ENCODE peak calls at places on chromosome 21, in five cellular contexts. I is neuronal stem cell, K is IMR-90, F is mesendoderm, E is H9. X is an unnamed sample.

GRCh38 chr21:37751268-37751975 is 164.8 kb downstream of the KCNJ6 start:
- DNase-seq in I (no peak), K (peak; percentile 33), F (peak; percentile 42), E (no peak), X (peak; percentile 48)

GRCh38 chr21:39971961-39972360 is 104.7 kb downstream of the PCP4 start:
- DNase-seq in I (no peak), K (no peak), F (no peak), E (no peak), X (no peak)

GRCh38 chr21:46667735-46668380 is 32.4 kb downstream of the PRMT2 start:
- DNase-seq in I (peak; percentile 35), K (peak; percentile 17), F (peak; percentile 75), E (peak; percentile 74), X (peak; percentile 62)

GRCh38 chr21:46137908-46138307 is 17.5 kb downstream of the FTCD start:
- DNase-seq in I (no peak), K (no peak), F (no peak), E (no peak), X (no peak)

GRCh38 chr21:45069085-45069484 is 5.3 kb upstream of the ADARB1 start:
- DNase-seq in I (no peak), K (no peak), F (no peak), E (no peak), X (no peak)

GRCh38 chr21:14876464-14876863 is 188.3 kb downstream of the NRIP1 start:
- DNase-seq in I (no peak), K (no peak), F (no peak), E (no peak), X (no peak)

GRCh38 chr21:15275615-15276228 is 210.9 kb upstream of the NRIP1 start:
- DNase-seq in I (no peak), K (no peak), F (no peak), E (no peak), X (no peak)

GRCh38 chr21:27787046-27787445 is 820.2 kb upstream of the ADAMTS5 start:
- DNase-seq in I (no peak), K (peak; percentile 19), F (no peak), E (no peak), X (no peak)

GRCh38 chr21:15355066-15355465 is 290.3 kb upstream of the NRIP1 start:
- DNase-seq in I (no peak), K (no peak), F (no peak), E (no peak), X (no peak)

GRCh38 chr21:36209626-36210171 is 53.1 kb downstream of the DOP1B start:
- DNase-seq in I (peak; percentile 32), K (peak; percentile 82), F (peak; percentile 90), E (peak; percentile 78), X (peak; percentile 34)
- H3K18ac ChIP-seq in I (no peak overlapping the region), K (peak overlapping the region; percentile 66), F (no peak overlapping the region), E (no peak overlapping the region), X (no peak overlapping the region)

DNA sequence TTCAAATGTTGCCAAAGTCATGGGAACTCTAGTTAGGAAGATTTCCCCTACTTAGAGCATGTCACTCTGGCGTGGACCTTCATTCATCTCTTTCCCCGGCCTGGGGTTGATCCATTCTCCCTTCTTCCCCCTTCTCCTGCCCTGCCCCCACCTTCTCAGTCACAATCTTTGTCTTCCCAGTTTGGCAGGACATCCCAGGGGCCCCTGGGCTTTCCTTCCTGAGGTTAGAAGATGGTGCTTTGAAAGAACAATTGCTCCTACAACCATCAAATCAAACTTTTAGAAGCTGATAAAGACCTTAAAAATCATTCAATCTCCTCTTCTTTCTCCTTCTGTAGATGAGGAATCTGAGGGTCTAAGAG is 177.4 kb downstream of the CLIC6 start:
- DNase-seq in I (no peak), K (no peak), F (no peak), E (no peak), X (no peak)
- H3K18ac ChIP-seq in I (no peak overlapping the region), K (peak overlapping the region; percentile 35), F (peak overlapping the region; percentile 71), E (no peak overlapping the region), X (peak overlapping the region; percentile 24)

GRCh38 chr21:31875424-31876097 is 2.7 kb downstream of the HUNK start:
- DNase-seq in I (no peak), K (peak; percentile 52), F (no peak), E (no peak), X (no peak)
- H3K18ac ChIP-seq in I (no peak overlapping the region), K (no peak overlapping the region), F (no peak overlapping the region), E (no peak overlapping the region), X (no peak overlapping the region)

GRCh38 chr21:43728467-43729390 is 9.8 kb downstream of the PDXK start:
- DNase-seq in I (peak; percentile 71), K (peak; percentile 98), F (peak; percentile 95), E (peak; percentile 87), X (peak; percentile 99)
- H3K18ac ChIP-seq in I (peak overlapping the region; percentile 91), K (peak overlapping the region; percentile 76), F (peak overlapping the region; percentile 77), E (peak overlapping the region; percentile 62), X (peak overlapping the region; percentile 85)

DNA sequence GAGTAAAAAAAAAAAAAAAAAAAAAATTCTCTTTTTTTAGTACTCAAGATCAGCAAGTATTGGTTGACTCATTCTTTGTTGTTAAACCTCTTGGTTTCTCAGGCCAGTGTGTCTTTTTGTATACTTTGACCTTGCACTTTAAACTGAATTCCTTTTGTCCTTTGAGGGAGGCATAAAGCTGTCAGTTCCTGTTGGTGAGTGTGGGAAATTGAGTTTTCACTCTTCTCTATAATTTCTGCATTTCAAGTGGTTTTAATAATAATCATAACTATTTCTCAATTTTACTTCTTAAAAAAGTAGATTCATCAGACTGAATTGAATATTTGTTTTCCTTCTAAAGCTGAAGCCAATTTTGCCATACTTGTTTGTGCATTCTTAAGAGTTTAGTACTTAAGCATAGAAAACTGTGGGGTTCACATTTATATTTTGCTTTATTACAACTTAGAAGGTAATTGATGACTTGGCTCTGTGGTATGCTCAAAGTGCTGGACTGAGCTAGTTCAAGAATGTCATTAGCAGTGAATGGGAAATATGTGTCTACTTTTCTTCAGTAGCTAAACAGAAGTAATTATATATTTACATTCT is 43.4 kb downstream of the ITSN1 start:
- DNase-seq in I (no peak), K (peak; percentile 66), F (peak; percentile 52), E (no peak), X (peak; percentile 67)
- H3K18ac ChIP-seq in I (no peak overlapping the region), K (peak overlapping the region; percentile 50), F (no peak overlapping the region), E (no peak overlapping the region), X (no peak overlapping the region)

DNA sequence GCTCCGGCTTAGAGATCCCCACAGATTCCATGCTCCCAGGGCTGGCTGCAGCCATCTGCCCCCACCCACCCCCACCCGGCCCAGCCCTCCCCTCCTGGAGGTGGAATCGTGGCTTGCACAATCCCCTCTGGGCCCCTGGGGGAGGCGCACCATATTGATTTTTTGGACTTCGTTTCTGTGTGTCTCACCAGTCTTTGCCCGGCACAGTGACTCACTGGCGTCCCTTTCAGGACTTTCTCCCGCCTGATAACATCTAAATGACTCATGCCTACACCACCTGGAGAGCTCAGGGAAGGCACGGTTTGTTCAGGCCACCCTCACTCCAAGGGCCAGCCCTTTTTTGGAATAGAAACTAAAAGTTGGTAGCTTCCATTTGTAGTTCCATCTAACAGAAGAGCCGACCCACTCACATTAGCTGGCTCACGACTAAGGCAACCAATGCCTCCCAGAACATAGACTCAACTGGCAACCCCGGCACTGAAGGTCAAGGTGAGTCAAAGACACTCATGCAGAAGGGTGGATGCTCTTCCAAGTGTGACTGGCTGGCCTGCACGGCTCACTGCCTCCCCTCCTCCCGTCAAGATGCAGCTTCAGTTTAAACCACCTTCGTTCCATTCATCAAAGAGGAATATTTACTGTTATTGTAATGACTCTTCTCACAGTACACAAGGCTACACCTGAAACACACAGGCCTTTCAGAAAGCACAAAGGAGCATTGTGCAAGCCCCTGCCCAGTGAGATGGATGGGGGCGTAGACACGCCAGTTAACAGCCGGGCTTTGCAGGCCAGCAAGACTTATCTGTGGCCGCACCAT is 18.1 kb upstream of the ETS2 start:
- DNase-seq in I (no peak), K (peak; percentile 76), F (peak; percentile 88), E (peak; percentile 42), X (peak; percentile 86)
- H3K18ac ChIP-seq in I (no peak overlapping the region), K (no peak overlapping the region), F (no peak overlapping the region), E (no peak overlapping the region), X (peak overlapping the region; percentile 23)

DNA sequence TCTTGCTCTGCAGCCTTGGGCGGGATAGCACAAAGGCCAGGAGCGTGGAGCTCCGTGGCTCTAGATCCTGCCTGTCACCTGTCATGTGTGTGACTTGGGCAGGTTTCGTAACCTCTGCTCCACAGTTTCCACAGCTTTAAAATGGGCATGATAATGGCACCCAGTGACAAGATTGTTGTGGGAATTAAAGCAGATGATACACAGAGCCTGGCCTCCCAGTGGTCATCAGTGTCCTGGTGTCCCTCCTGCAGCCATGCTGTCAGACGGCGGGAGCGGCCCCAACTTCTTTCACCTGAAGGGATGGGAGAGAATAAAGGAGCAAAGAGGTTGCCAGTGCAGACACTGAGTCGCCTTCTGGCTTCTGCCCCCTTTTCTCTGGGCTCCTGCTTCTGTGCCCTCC is 61.5 kb downstream of the SLC37A1 start:
- DNase-seq in I (no peak), K (no peak), F (no peak), E (no peak), X (no peak)
- H3K18ac ChIP-seq in I (no peak overlapping the region), K (no peak overlapping the region), F (no peak overlapping the region), E (no peak overlapping the region), X (no peak overlapping the region)

GRCh38 chr21:20661221-20661620 is 337.0 kb upstream of the NCAM2 start:
- DNase-seq in I (no peak), K (no peak), F (no peak), E (no peak), X (no peak)
- H3K18ac ChIP-seq in I (no peak overlapping the region), K (no peak overlapping the region), F (no peak overlapping the region), E (no peak overlapping the region), X (no peak overlapping the region)

GRCh38 chr21:26124896-26125295 is 45.7 kb downstream of the APP start:
- DNase-seq in I (no peak), K (no peak), F (no peak), E (no peak), X (no peak)
- H3K18ac ChIP-seq in I (no peak overlapping the region), K (peak overlapping the region; percentile 1), F (peak overlapping the region; percentile 62), E (no peak overlapping the region), X (peak overlapping the region; percentile 25)

GRCh38 chr21:26089730-26090129 is 80.8 kb downstream of the APP start:
- DNase-seq in I (no peak), K (no peak), F (no peak), E (no peak), X (no peak)
- H3K18ac ChIP-seq in I (peak overlapping the region; percentile 82), K (no peak overlapping the region), F (no peak overlapping the region), E (no peak overlapping the region), X (no peak overlapping the region)

X was measured in mesenchymal stem cell.